ENCODE peak calls at places on chromosomes 7 and 10, in four cellular contexts. G, O, V and Q are unnamed samples.

GRCh38 chr7:151393031-151393977 is 16.5 kb downstream of the WDR86 start:
- DNase-seq in G (no peak), O (no peak), V (no peak), Q (no peak)

GRCh38 chr10:308572-309085 is 173.4 kb downstream of the ZMYND11 start:
- DNase-seq in G (no peak), O (no peak), V (no peak), Q (no peak)

GRCh38 chr7:47181609-47182264 is 400.2 kb downstream of the TNS3 start:
- DNase-seq in G (no peak), O (peak; percentile 64), V (peak; percentile 60), Q (no peak)

GRCh38 chr7:30926323-30926722 is 14.7 kb downstream of the AQP1 start:
- DNase-seq in G (no peak), O (no peak), V (no peak), Q (no peak)

GRCh38 chr10:31037749-31038148 is 6.1 kb upstream of the ZNF438 start:
- DNase-seq in G (no peak), O (no peak), V (no peak), Q (no peak)

GRCh38 chr10:122113161-122113944 is 124.4 kb downstream of the TACC2 start:
- DNase-seq in G (peak; percentile 74), O (peak; percentile 83), V (peak; percentile 83), Q (peak; percentile 74)

GRCh38 chr10:48365668-48366067 is 59.2 kb downstream of the MAPK8 start:
- DNase-seq in G (no peak), O (no peak), V (no peak), Q (no peak)

GRCh38 chr7:5234852-5235831 is 45.1 kb downstream of the WIPI2 start:
- DNase-seq in G (no peak), O (peak; percentile 50), V (no peak), Q (peak; percentile 22)

GRCh38 chr10:77603529-77603927 is 34.1 kb downstream of the KCNMA1 start:
- DNase-seq in G (no peak), O (no peak), V (no peak), Q (no peak)

GRCh38 chr7:24402655-24403054 is 118.7 kb downstream of the NPY start:
- DNase-seq in G (no peak), O (no peak), V (no peak), Q (no peak)

GRCh38 chr10:30114401-30114800 is 55.0 kb upstream of the JCAD start:
- DNase-seq in G (no peak), O (no peak), V (no peak), Q (no peak)

GRCh38 chr7:29976673-29977072 is 12.9 kb downstream of the SCRN1 start:
- DNase-seq in G (peak; percentile 90), O (no peak), V (no peak), Q (no peak)

GRCh38 chr7:47792521-47793121 is 155.6 kb downstream of the PKD1L1 start:
- DNase-seq in G (peak; percentile 61), O (no peak), V (no peak), Q (no peak)

GRCh38 chr7:137453356-137453755 is 109.8 kb upstream of the PTN start:
- DNase-seq in G (no peak), O (no peak), V (no peak), Q (no peak)

GRCh38 chr10:32308027-32308603 is 38.8 kb downstream of the EPC1 start:
- DNase-seq in G (no peak), O (no peak), V (no peak), Q (no peak)

GRCh38 chr7:40057292-40057691 is 77.1 kb downstream of the MPLKIP start:
- DNase-seq in G (peak; percentile 46), O (no peak), V (peak; percentile 55), Q (no peak)

DNA sequence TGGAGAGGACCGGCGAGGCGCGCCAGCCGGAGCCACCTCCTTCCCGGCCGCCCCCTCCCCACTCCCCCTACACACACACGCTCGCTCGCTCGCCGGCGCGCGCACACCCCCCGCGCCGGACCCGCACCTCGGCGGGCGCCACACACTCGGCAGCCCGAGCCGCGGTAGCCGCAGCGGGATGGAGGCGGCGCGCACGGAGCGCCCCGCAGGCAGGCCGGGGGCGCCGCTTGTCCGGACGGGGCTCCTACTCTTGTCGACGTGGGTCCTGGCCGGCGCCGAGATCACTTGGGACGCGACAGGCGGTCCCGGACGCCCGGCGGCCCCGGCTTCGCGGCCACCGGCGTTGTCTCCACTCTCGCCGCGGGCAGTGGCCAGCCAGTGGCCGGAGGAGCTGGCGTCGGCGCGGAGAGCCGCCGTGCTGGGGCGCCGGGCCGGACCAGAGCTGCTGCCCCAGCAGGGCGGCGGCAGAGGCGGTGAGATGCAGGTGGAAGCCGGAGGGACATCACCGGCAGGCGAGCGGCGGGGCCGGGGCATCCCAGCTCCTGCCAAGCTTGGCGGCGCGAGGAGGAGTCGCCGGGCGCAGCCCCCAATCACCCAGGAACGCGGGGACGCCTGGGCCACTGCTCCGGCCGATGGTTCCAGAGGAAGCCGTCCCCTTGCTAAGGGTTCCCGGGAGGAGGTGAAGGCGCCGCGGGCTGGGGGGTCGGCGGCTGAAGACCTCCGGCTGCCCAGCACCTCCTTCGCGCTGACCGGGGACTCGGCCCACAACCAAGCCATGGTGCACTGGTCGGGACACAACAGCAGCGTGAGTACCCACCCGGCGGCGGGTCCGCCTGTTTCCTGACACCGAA is at the start of gene SORCS3:
- DNase-seq in G (no peak), O (no peak), V (no peak), Q (no peak)
- TF ChIP-seq CTCF in G (no peak), O (no peak), V (no peak), Q (no peak)

GRCh38 chr7:110446658-110447057 is 644.3 kb upstream of the LRRN3 start:
- DNase-seq in G (no peak), O (no peak), V (no peak), Q (no peak)

GRCh38 chr7:110442386-110442837 is 648.5 kb upstream of the LRRN3 start:
- DNase-seq in G (no peak), O (peak; percentile 17), V (peak; percentile 6), Q (peak; percentile 67)
- TF ChIP-seq CTCF in G (no peak), O (peak; percentile 42), V (no peak), Q (peak; percentile 54)

GRCh38 chr7:141665208-141666035 is 36.5 kb downstream of the DENND11 start:
- DNase-seq in G (no peak), O (no peak), V (no peak), Q (no peak)
- TF ChIP-seq CTCF in G (no peak), O (no peak), V (no peak), Q (no peak)

GRCh38 chr7:128098629-128099028 is 67.4 kb upstream of the LRRC4 start:
- DNase-seq in G (no peak), O (no peak), V (no peak), Q (no peak)
- TF ChIP-seq CTCF in G (no peak), O (no peak), V (no peak), Q (no peak)